ENCODE peak calls at places on chromosomes 16 and 17, in four cellular contexts. E is H7, V is fibroblast of mammary gland, S is neural progenitor cell. O is an unnamed sample.

GRCh38 chr16:15509051-15509592 is 74.7 kb downstream of the BMERB1 start:
- DNase-seq in V (no peak), E (peak), S (no peak), O (no peak)

GRCh38 chr17:81682565-81683207 is 911 bp downstream of the ARL16 start:
- DNase-seq in V (peak), S (peak), E (peak), O (no peak)

GRCh38 chr17:57350266-57350665 is 93.9 kb downstream of the MSI2 start:
- DNase-seq in E (no peak), S (no peak), V (no peak), O (no peak)

GRCh38 chr17:80859004-80859941 is 132.4 kb upstream of the CHMP6 start:
- DNase-seq in S (peak), V (peak), E (peak), O (no peak)

GRCh38 chr17:12522743-12523181 is 142.9 kb upstream of the MYOCD start:
- DNase-seq in V (peak), S (peak), E (peak), O (no peak)

GRCh38 chr17:21098934-21099687 is 27.7 kb upstream of the DHRS7B start:
- DNase-seq in S (peak), E (peak), V (peak), O (no peak)

GRCh38 chr16:74309789-74310781 is 13.5 kb downstream of the PSMD7 start:
- DNase-seq in V (peak), S (peak), E (peak), O (no peak)

GRCh38 chr17:43714338-43715149 is 44.0 kb downstream of the SOST start:
- DNase-seq in E (no peak), S (no peak), V (peak), O (no peak)

GRCh38 chr17:55458977-55459376 is 37.3 kb upstream of the MMD start:
- DNase-seq in S (no peak), V (peak), E (no peak), O (no peak)

GRCh38 chr16:86363836-86364618 is 146.3 kb upstream of the FOXF1 start:
- DNase-seq in V (no peak), E (no peak), S (no peak), O (no peak)

GRCh38 chr17:52202572-52202876 is 44.0 kb upstream of the CA10 start:
- DNase-seq in E (no peak), S (no peak), V (no peak), O (no peak)

GRCh38 chr17:11797803-11798202 is 199.5 kb downstream of the ZNF18 start:
- DNase-seq in V (no peak), E (no peak), S (no peak), O (no peak)

GRCh38 chr17:31696184-31696602 is 162.9 kb downstream of the COPRS start:
- DNase-seq in E (peak), S (peak), V (peak), O (peak)

GRCh38 chr17:21166599-21167265 is 40.0 kb downstream of the DHRS7B start:
- DNase-seq in E (no peak), S (no peak), V (peak), O (no peak)

GRCh38 chr17:74746376-74746775 is 2.1 kb upstream of the NHERF1 start:
- DNase-seq in S (peak), V (no peak), E (no peak), O (no peak)

GRCh38 chr16:19599968-19600716 is 44.6 kb downstream of the VPS35L start:
- DNase-seq in S (no peak), E (no peak), V (no peak), O (no peak)

GRCh38 chr16:61937646-61938045 is 98.6 kb downstream of the CDH8 start:
- DNase-seq in S (no peak), E (no peak), V (no peak), O (no peak)

GRCh38 chr17:3534881-3535252 is 22.7 kb downstream of the TRPV3 start:
- DNase-seq in V (peak), S (peak), E (peak), O (no peak)

GRCh38 chr16:30004811-30005242 is 6.0 kb downstream of the DOC2A start:
- DNase-seq in S (no peak), V (no peak), E (peak), O (no peak)

GRCh38 chr17:14303343-14304221 is 2.7 kb downstream of the HS3ST3B1 start:
- DNase-seq in E (peak), V (no peak), S (peak), O (no peak)

DNA sequence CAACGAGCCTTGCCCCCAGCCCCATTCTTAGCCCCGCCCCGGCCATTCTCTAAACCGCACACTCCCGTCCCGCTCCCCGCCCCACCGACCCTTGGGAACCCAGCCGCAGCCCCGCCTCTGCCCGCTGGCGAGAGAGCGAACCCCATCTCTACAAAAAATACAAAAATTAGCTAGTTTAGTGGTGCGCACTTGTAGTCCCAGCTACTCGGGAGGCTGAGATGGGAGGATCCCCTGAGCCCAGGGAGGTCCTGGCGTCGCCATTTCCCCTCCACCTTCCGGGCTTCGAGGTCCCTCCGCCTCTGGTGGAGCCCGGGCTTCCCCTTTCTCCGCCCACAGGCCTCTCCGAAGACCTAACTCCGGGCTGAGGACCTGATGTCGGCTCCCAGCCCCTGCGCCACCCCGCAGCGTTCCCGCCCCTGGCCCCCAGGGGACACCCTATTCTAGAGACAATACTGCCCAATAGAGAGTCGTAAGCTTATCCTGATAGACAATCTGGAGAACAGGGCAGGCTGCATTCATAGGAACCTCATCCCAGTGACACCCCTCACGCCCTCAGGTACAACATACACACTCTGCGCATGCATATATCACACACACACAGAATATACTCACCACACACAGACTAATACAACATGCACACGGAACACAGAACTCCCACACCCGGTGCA is 483 bp upstream of the PROCA1 start:
- DNase-seq in V (no peak), S (peak), E (peak), O (no peak)
- H3K4me3 ChIP-seq in V (peak), S (peak), E (peak), O (peak)

DNA sequence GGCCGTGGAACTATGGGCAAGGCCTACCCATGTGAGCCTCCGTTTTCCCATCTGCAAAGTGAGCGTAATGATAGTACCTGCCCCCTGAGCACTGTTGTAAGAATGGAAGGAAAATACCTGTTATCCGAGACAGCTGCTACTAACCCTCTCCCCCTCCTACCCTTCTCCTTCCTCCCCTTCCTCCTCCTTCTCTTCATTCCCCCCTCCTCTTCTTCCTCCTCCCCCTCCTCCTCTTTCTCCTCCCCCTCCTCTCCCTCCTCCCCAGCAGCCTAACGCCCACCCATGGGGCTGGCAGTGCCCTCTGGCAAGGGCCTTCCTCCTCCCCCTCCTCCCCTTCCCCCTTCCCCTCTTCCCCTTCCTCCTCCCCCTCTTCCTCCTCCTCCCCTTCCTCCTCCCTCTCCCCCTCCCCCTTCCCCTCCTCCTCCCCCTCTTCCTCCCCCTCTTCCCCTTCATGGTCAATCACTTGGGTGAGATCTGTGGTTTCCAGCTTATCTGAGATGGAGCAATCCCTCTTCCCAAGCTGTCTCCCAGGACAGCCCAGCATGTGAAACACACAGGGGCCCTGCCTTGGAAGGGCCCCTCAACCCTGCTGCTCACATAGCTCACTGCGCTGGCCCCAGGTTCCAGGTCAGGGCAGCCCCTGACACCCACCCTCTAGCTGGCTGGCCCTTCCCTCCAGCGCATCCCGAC is 6.4 kb downstream of the ZFPM1 start:
- DNase-seq in S (no peak), E (no peak), V (no peak), O (no peak)
- H3K4me3 ChIP-seq in S (no peak), E (no peak), V (no peak), O (no peak)

GRCh38 chr16:31109622-31110021 is 1.4 kb downstream of the BCKDK start:
- DNase-seq in S (no peak), E (no peak), V (no peak), O (no peak)
- H3K4me3 ChIP-seq in S (no peak), E (no peak), V (peak), O (no peak)

GRCh38 chr16:49492090-49492801 is 118.6 kb downstream of the C16orf78 start:
- DNase-seq in S (peak), E (peak), V (no peak), O (no peak)
- H3K4me3 ChIP-seq in S (no peak), E (no peak), V (no peak), O (peak)

GRCh38 chr16:57043248-57043647 is 49.1 kb upstream of the CPNE2 start:
- DNase-seq in E (no peak), S (no peak), V (no peak), O (no peak)

GRCh38 chr16:57042157-57043111 is 49.9 kb upstream of the CPNE2 start:
- DNase-seq in E (no peak), S (no peak), V (no peak), O (no peak)

GRCh38 chr16:57045694-57046381 is 46.5 kb upstream of the CPNE2 start:
- DNase-seq in S (peak), V (peak), E (peak), O (no peak)

GRCh38 chr16:57048095-57048494 is 44.3 kb upstream of the CPNE2 start:
- DNase-seq in S (no peak), V (no peak), E (no peak), O (no peak)

GRCh38 chr16:57044931-57045693 is 47.3 kb upstream of the CPNE2 start:
- DNase-seq in E (no peak), S (no peak), V (no peak), O (no peak)
- H3K4me3 ChIP-seq in E (no peak), S (no peak), V (no peak), O (no peak)

GRCh38 chr17:72535346-72535745 is 414.5 kb downstream of the SOX9 start:
- DNase-seq in V (no peak), S (no peak), E (no peak), O (no peak)
- H3K4me3 ChIP-seq in V (no peak), S (no peak), E (no peak), O (no peak)

GRCh38 chr17:7249830-7250229 is 1.7 kb downstream of the CTDNEP1 start:
- DNase-seq in V (no peak), E (no peak), S (no peak), O (no peak)

GRCh38 chr17:7251330-7252175 is at the start of gene CTDNEP1:
- DNase-seq in E (peak), S (peak), V (peak), O (peak)

GRCh38 chr17:7248811-7249210 is 2.7 kb downstream of the CTDNEP1 start:
- DNase-seq in V (no peak), S (no peak), E (no peak), O (no peak)

GRCh38 chr17:7250655-7251329 is 742 bp downstream of the CTDNEP1 start:
- DNase-seq in S (peak), E (no peak), V (no peak), O (no peak)

GRCh38 chr17:7249219-7249618 is 2.3 kb downstream of the CTDNEP1 start:
- DNase-seq in S (no peak), E (no peak), V (no peak), O (no peak)
- H3K4me3 ChIP-seq in S (no peak), E (no peak), V (no peak), O (peak)

GRCh38 chr17:48591435-48592077 is 1.5 kb upstream of the HOXB3 start:
- DNase-seq in S (no peak), E (no peak), V (no peak), O (no peak)
- H3K4me3 ChIP-seq in S (no peak), E (no peak), V (peak), O (peak)

GRCh38 chr17:79180358-79181005 is 105.9 kb downstream of the ENGASE start:
- DNase-seq in V (no peak), E (peak), S (no peak), O (no peak)

GRCh38 chr17:79176792-79177601 is 102.4 kb downstream of the ENGASE start:
- DNase-seq in S (peak), V (no peak), E (peak), O (no peak)

GRCh38 chr17:79182176-79183160 is 107.8 kb downstream of the ENGASE start:
- DNase-seq in V (no peak), E (peak), S (peak), O (no peak)

GRCh38 chr17:79177877-79178276 is 103.3 kb downstream of the ENGASE start:
- DNase-seq in S (no peak), E (no peak), V (no peak), O (no peak)

DNA sequence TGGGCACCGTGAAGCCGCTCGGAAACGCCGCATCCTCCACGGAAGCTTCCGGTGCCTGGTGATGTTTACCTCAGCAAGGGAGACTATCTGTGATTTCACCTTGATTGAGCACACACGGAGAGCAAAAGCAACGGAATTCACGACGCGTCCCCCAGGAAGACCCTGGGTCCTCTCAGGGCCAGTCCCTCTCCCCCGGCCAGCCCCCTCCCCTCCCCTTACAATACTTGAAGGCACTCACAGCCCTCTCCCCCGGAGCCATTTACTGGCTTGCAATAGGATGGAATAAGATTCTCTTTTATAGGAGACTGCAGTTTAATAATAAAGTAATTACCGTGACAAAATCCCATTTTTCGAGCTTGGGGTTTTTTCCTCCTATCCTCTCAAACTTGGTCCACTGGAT is 104.7 kb downstream of the ENGASE start:
- DNase-seq in V (no peak), E (peak), S (no peak), O (no peak)
- H3K4me3 ChIP-seq in V (no peak), E (no peak), S (no peak), O (no peak)

O was measured in esophagus muscularis mucosa.